ENCODE peak calls at places on chromosomes 12 and 14, in seven cellular contexts. B, L, F, J, U, G and I are unnamed samples.

GRCh38 chr14:55540847-55541773 is 38.9 kb upstream of the KTN1 start:
- ATAC-seq in F (no peak), U (no peak), L (no peak), B (no peak), J (no peak), G (no peak), I (no peak)

GRCh38 chr14:22097072-22097471 is 423.5 kb upstream of the OR4E1 start:
- ATAC-seq in B (no peak), F (no peak), U (no peak), G (peak), L (no peak), J (no peak), I (no peak)

GRCh38 chr12:45285717-45286116 is 69.8 kb downstream of the ANO6 start:
- ATAC-seq in J (no peak), F (no peak), G (no peak), U (no peak), L (no peak), B (no peak), I (no peak)

GRCh38 chr14:72636871-72637270 is 257.0 kb downstream of the DPF3 start:
- ATAC-seq in G (no peak), L (no peak), B (no peak), F (no peak), J (no peak), U (no peak), I (no peak)

GRCh38 chr14:61347771-61348443 is 26.5 kb downstream of the PRKCH start:
- ATAC-seq in G (no peak), B (no peak), J (peak), L (peak), U (no peak), F (peak), I (no peak)

GRCh38 chr12:76669981-76670380 is 93.9 kb upstream of the ZDHHC17 start:
- ATAC-seq in U (no peak), G (no peak), B (no peak), F (no peak), L (no peak), J (no peak), I (no peak)

GRCh38 chr14:74437654-74438053 is 11.6 kb upstream of the SYNDIG1L start:
- ATAC-seq in F (no peak), B (no peak), J (no peak), U (no peak), L (no peak), G (no peak), I (no peak)

GRCh38 chr14:92607251-92607650 is 93.7 kb downstream of the RIN3 start:
- ATAC-seq in G (no peak), U (no peak), J (no peak), F (no peak), B (no peak), L (no peak), I (no peak)

GRCh38 chr14:87034680-87035079 is 958.3 kb downstream of the GALC start:
- ATAC-seq in F (no peak), J (no peak), G (no peak), B (no peak), L (no peak), U (no peak), I (no peak)

GRCh38 chr12:53985358-53985899 is 483 bp downstream of the HOXC10 start:
- ATAC-seq in U (no peak), L (peak), G (peak), J (no peak), B (no peak), F (no peak), I (no peak)

GRCh38 chr12:122862872-122863701 is 27.8 kb downstream of the HIP1R start:
- ATAC-seq in U (no peak), F (no peak), L (no peak), J (no peak), B (no peak), G (no peak), I (no peak)

GRCh38 chr14:64707661-64708060 is 3.4 kb downstream of the PLEKHG3 start:
- ATAC-seq in L (peak), U (peak), G (no peak), J (peak), B (peak), F (no peak), I (no peak)

GRCh38 chr14:76836029-76836630 is 9.9 kb downstream of the LRRC74A start:
- ATAC-seq in U (no peak), L (no peak), F (no peak), J (no peak), G (no peak), B (no peak), I (no peak)

GRCh38 chr14:52279405-52279804 is 11.9 kb downstream of the PTGDR start:
- ATAC-seq in L (no peak), G (peak), B (no peak), J (no peak), U (no peak), F (peak), I (no peak)

GRCh38 chr12:77032406-77032805 is 33.0 kb downstream of the E2F7 start:
- ATAC-seq in L (peak), F (no peak), U (no peak), G (no peak), B (no peak), J (peak), I (no peak)

GRCh38 chr12:98754095-98754494 is 109.0 kb downstream of the APAF1 start:
- ATAC-seq in F (no peak), J (peak), B (no peak), L (peak), G (no peak), U (no peak), I (peak)

GRCh38 chr12:26953447-26953846 is 15.2 kb downstream of the FGFR1OP2 start:
- ATAC-seq in U (no peak), J (no peak), L (no peak), G (peak), B (no peak), F (peak), I (no peak)

GRCh38 chr14:94753067-94753466 is 16.8 kb downstream of the GSC start:
- ATAC-seq in B (no peak), F (no peak), L (no peak), G (peak), U (no peak), J (no peak), I (no peak)

GRCh38 chr12:29625359-29625953 is 128.0 kb upstream of the OVCH1 start:
- ATAC-seq in L (no peak), J (no peak), F (peak), G (no peak), B (no peak), U (no peak), I (no peak)

GRCh38 chr14:35384386-35385041 is 20.0 kb downstream of the NFKBIA start:
- ATAC-seq in B (no peak), F (peak), L (no peak), U (no peak), J (no peak), G (peak), I (no peak)

GRCh38 chr12:3655331-3655900 is 97.5 kb downstream of the CRACR2A start:
- ATAC-seq in G (no peak), L (no peak), F (no peak), B (no peak), U (peak), J (no peak), I (no peak)

GRCh38 chr12:13964666-13965065 is 16.7 kb downstream of the GRIN2B start:
- ATAC-seq in U (no peak), B (no peak), F (no peak), J (no peak), G (no peak), L (no peak), I (no peak)

GRCh38 chr14:65151329-65152010 is 49.2 kb upstream of the MAX start:
- ATAC-seq in J (no peak), U (no peak), F (no peak), L (no peak), G (no peak), B (no peak), I (no peak)

GRCh38 chr14:68790656-68791077 is 2.2 kb downstream of the ZFP36L1 start:
- ATAC-seq in J (peak), B (peak), L (peak), G (no peak), U (peak), F (no peak), I (no peak)